ENCODE peak calls at places on chromosomes 13 and 19, in six cellular contexts. X is K562, M is PC-3, B is endothelial cell of umbilical vein, Y is HCT116, S is A673. Q is an unnamed sample.
A peak's percentile ranks its signal among the peaks of the same experiment; 100 is the strongest.

GRCh38 chr19:31334101-31334848 is 15.0 kb downstream of the TSHZ3 start:
- DNase-seq in Y (no peak), B (no peak), M (peak; percentile 11), X (no peak), S (no peak), Q (no peak)

GRCh38 chr13:85194482-85194881 is 604.7 kb downstream of the SLITRK6 start:
- DNase-seq in S (no peak), M (no peak), X (no peak), B (no peak), Y (no peak), Q (no peak)

GRCh38 chr19:49906879-49907564 is 10.3 kb upstream of the IL4I1 start:
- DNase-seq in M (no peak), Y (no peak), B (no peak), S (no peak), X (no peak), Q (no peak)

GRCh38 chr19:17902701-17903100 is 30.1 kb upstream of the CCDC124 start:
- DNase-seq in M (no peak), Y (no peak), S (peak; percentile 19), X (no peak), B (no peak), Q (peak; percentile 26)

GRCh38 chr13:45092668-45093067 is 27.6 kb upstream of the GTF2F2 start:
- DNase-seq in X (no peak), S (no peak), B (no peak), Y (no peak), M (peak; percentile 60), Q (peak; percentile 51)

GRCh38 chr19:47124937-47125668 is 5.5 kb upstream of the SAE1 start:
- DNase-seq in M (peak; percentile 86), Y (peak; percentile 85), S (peak; percentile 86), X (peak; percentile 68), B (peak; percentile 74), Q (peak; percentile 42)

GRCh38 chr19:1312732-1313694 is 27.3 kb downstream of the EFNA2 start:
- DNase-seq in B (peak; percentile 41), X (no peak), S (peak; percentile 50), M (peak; percentile 69), Y (peak; percentile 23), Q (no peak)

GRCh38 chr19:33134571-33135041 is 2.7 kb downstream of the WDR88 start:
- DNase-seq in B (no peak), M (no peak), S (no peak), Y (no peak), X (no peak), Q (no peak)

GRCh38 chr19:7789447-7789846 is 26.4 kb downstream of the CLEC4M start:
- DNase-seq in Y (no peak), M (no peak), B (no peak), S (no peak), X (peak; percentile 40), Q (no peak)

GRCh38 chr13:100673831-100674362 is 698 bp downstream of the TMTC4 start:
- DNase-seq in B (peak; percentile 91), M (peak; percentile 70), S (peak; percentile 89), X (peak; percentile 34), Y (peak; percentile 28), Q (peak; percentile 64)

GRCh38 chr13:99467764-99468163 is 33.5 kb upstream of the TM9SF2 start:
- DNase-seq in M (peak; percentile 94), S (no peak), X (no peak), Y (no peak), B (no peak), Q (no peak)

GRCh38 chr19:2274937-2275535 is 6.9 kb downstream of the PEAK3 start:
- DNase-seq in X (peak; percentile 54), B (peak; percentile 60), Y (no peak), S (peak; percentile 89), M (peak; percentile 66), Q (peak; percentile 49)

GRCh38 chr19:1066748-1067340 is at the start of gene ARHGAP45:
- DNase-seq in X (peak; percentile 80), B (no peak), M (peak; percentile 48), Y (no peak), S (no peak), Q (peak; percentile 91)

GRCh38 chr13:102310691-102311432 is 91.0 kb downstream of the FGF14 start:
- DNase-seq in S (no peak), Y (no peak), B (no peak), M (no peak), X (no peak), Q (no peak)

GRCh38 chr19:48553676-48554384 is 1.9 kb downstream of the SULT2B1 start:
- DNase-seq in B (peak; percentile 38), M (peak; percentile 43), Y (no peak), S (no peak), X (peak; percentile 81), Q (no peak)

GRCh38 chr13:109785141-109785891 is 1.1 kb downstream of the IRS2 start:
- DNase-seq in Y (no peak), X (no peak), B (peak; percentile 44), M (peak; percentile 33), S (peak; percentile 87), Q (no peak)

GRCh38 chr13:39634956-39635355 is 20.5 kb upstream of the COG6 start:
- DNase-seq in S (no peak), M (no peak), B (no peak), X (no peak), Y (no peak), Q (no peak)

GRCh38 chr13:23871616-23872220 is 17.5 kb downstream of the MIPEP start:
- DNase-seq in Y (no peak), B (peak; percentile 27), S (peak; percentile 55), M (peak; percentile 58), X (peak; percentile 12), Q (no peak)

GRCh38 chr19:2538096-2538757 is 62.3 kb downstream of the GADD45B start:
- DNase-seq in M (no peak), B (no peak), Y (no peak), X (no peak), S (no peak), Q (no peak)

GRCh38 chr19:12052571-12053169 is at the start of gene ZNF878:
- DNase-seq in M (peak; percentile 95), S (peak; percentile 96), Y (no peak), B (peak; percentile 63), X (peak; percentile 79), Q (peak; percentile 94)

GRCh38 chr19:54164369-54165068 is 5.0 kb upstream of the LENG1 start:
- DNase-seq in M (peak; percentile 94), B (peak; percentile 84), S (peak; percentile 26), X (peak; percentile 92), Y (peak; percentile 39), Q (no peak)

GRCh38 chr19:49229416-49229815 is 71.8 kb downstream of the TRPM4 start:
- DNase-seq in S (no peak), M (no peak), Y (no peak), B (no peak), X (no peak), Q (no peak)

GRCh38 chr13:51698352-51698751 is 105.6 kb downstream of the DHRS12 start:
- DNase-seq in X (no peak), Y (no peak), M (no peak), B (no peak), S (no peak), Q (no peak)

GRCh38 chr13:102141625-102142472 is 260.0 kb downstream of the FGF14 start:
- DNase-seq in M (peak; percentile 39), X (peak; percentile 10), B (peak; percentile 25), Y (no peak), S (peak; percentile 66), Q (no peak)

GRCh38 chr19:40530091-40530901 is 46.4 kb upstream of the SHKBP1 start:
- DNase-seq in B (no peak), S (peak; percentile 69), Y (no peak), M (no peak), X (peak; percentile 97), Q (no peak)

GRCh38 chr13:109700176-109700575 is 86.2 kb downstream of the IRS2 start:
- DNase-seq in X (peak; percentile 25), S (peak; percentile 97), M (peak; percentile 30), B (peak; percentile 71), Y (no peak), Q (peak; percentile 97)

GRCh38 chr19:44573647-44574046 is 39.7 kb upstream of the IGSF23 start:
- DNase-seq in B (no peak), X (no peak), Y (no peak), M (no peak), S (peak; percentile 77), Q (no peak)

GRCh38 chr13:96817336-96817941 is 176.8 kb downstream of the OXGR1 start:
- DNase-seq in X (peak; percentile 7), B (peak; percentile 10), Y (peak; percentile 37), M (peak; percentile 50), S (peak; percentile 22), Q (no peak)

GRCh38 chr13:27177852-27178251 is 6.2 kb upstream of the USP12 start:
- DNase-seq in Y (no peak), B (no peak), M (no peak), X (peak; percentile 29), S (no peak), Q (no peak)

GRCh38 chr13:76600086-76600485 is 286.1 kb downstream of the KCTD12 start:
- DNase-seq in S (no peak), M (no peak), B (peak; percentile 71), Y (no peak), X (no peak), Q (no peak)

GRCh38 chr19:46428278-46429141 is at the start of gene PNMA8C:
- DNase-seq in X (peak; percentile 61), S (no peak), B (peak; percentile 38), M (no peak), Y (no peak), Q (no peak)

GRCh38 chr13:83753912-83754624 is 128.2 kb downstream of the SLITRK1 start:
- DNase-seq in M (peak; percentile 3), X (no peak), B (no peak), S (no peak), Y (no peak), Q (peak; percentile 7)

GRCh38 chr13:29758591-29759114 is 91.8 kb downstream of the UBL3 start:
- DNase-seq in B (no peak), Y (no peak), S (no peak), M (peak; percentile 91), X (no peak), Q (no peak)

GRCh38 chr13:73059460-73060250 is 850 bp downstream of the KLF5 start:
- DNase-seq in S (peak; percentile 71), X (peak; percentile 34), B (peak; percentile 16), M (peak; percentile 43), Y (no peak), Q (peak; percentile 54)

GRCh38 chr19:12365094-12365371 is 450 bp downstream of the ZNF442 start:
- DNase-seq in X (no peak), B (peak; percentile 19), Y (no peak), S (peak; percentile 25), M (peak; percentile 18), Q (no peak)

GRCh38 chr19:51751655-51752054 is at the start of gene FPR1:
- DNase-seq in S (peak; percentile 22), X (no peak), M (peak; percentile 60), Y (peak; percentile 55), B (no peak), Q (no peak)
- H3K27ac ChIP-seq in S (no peak within 1 kb of the TSS), X (no peak within 1 kb of the TSS), M (peak within 1 kb of the TSS; percentile 24), Y (peak within 1 kb of the TSS; percentile 2), B (no peak within 1 kb of the TSS), Q (no peak within 1 kb of the TSS)

GRCh38 chr19:5035105-5035761 is 66.3 kb downstream of the KDM4B start:
- DNase-seq in S (no peak), B (no peak), Y (no peak), M (no peak), X (no peak), Q (no peak)
- H3K4me1 ChIP-seq in S (peaks cover 44% of the 10 kb centered on the region), B (peaks cover 5% of the 10 kb centered on the region), Y (no peaks in the 10 kb centered on the region), M (peaks cover 5% of the 10 kb centered on the region), X (peaks cover 47% of the 10 kb centered on the region), Q (peaks cover 5% of the 10 kb centered on the region)

GRCh38 chr13:34345601-34345939 is 527.6 kb downstream of the RFC3 start:
- DNase-seq in B (no peak), X (no peak), S (no peak), M (no peak), Y (no peak), Q (no peak)
- TF ChIP-seq EZH2 in B (no peak), X (no peak), S (no peak), M (no peak), Y (no peak), Q (no peak)

GRCh38 chr19:23914402-23915286 is at the start of gene ZNF726:
- DNase-seq in Y (no peak), S (peak; percentile 1), B (peak; percentile 90), X (peak; percentile 86), M (peak; percentile 96), Q (peak; percentile 94)
- H3K27ac ChIP-seq in Y (no peak within 1 kb of the TSS), S (no peak within 1 kb of the TSS), B (peak within 1 kb of the TSS; percentile 42), X (peak within 1 kb of the TSS; percentile 94), M (peak within 1 kb of the TSS; percentile 44), Q (peak within 1 kb of the TSS; percentile 96)

Q was measured in DND-41.